ENCODE peak calls at places on chromosomes 3 and 15, in eight cellular contexts. One of them, this sample, is unnamed.

GRCh38 chr15:77506311-77507150 is 85.8 kb downstream of the HMG20A start:
- DNase-seq in GM23248: no peak
- DNase-seq in cardiac septum: peak
- DNase-seq in hypothalamus: peak
- DNase-seq in GM03348: no peak
- DNase-seq in NCI-H1105 treated with DMSO at 0.1 percent for 48 hours: peak
- DNase-seq in activated CD4-positive, alpha-beta T cell treated with anti-CD3 and anti-CD28 coated beads for 1 hour: no peak
- DNase-seq in substantia nigra: peak
- DNase-seq in this sample: no peak

GRCh38 chr3:75218577-75218976 is 445.6 kb upstream of the FRG2C start:
- DNase-seq in cardiac septum: no peak
- DNase-seq in substantia nigra: no peak
- DNase-seq in hypothalamus: no peak
- DNase-seq in GM23248: no peak
- DNase-seq in GM03348: no peak
- DNase-seq in NCI-H1105 treated with DMSO at 0.1 percent for 48 hours: no peak
- DNase-seq in activated CD4-positive, alpha-beta T cell treated with anti-CD3 and anti-CD28 coated beads for 1 hour: no peak
- DNase-seq in this sample: no peak

GRCh38 chr15:26260517-26261133 is 397.5 kb upstream of the ATP10A start:
- DNase-seq in substantia nigra: peak
- DNase-seq in cardiac septum: no peak
- DNase-seq in NCI-H1105 treated with DMSO at 0.1 percent for 48 hours: peak
- DNase-seq in hypothalamus: no peak
- DNase-seq in GM03348: peak
- DNase-seq in activated CD4-positive, alpha-beta T cell treated with anti-CD3 and anti-CD28 coated beads for 1 hour: no peak
- DNase-seq in GM23248: peak
- DNase-seq in this sample: no peak

GRCh38 chr15:85543741-85544155 is 163.3 kb downstream of the AKAP13 start:
- DNase-seq in substantia nigra: no peak
- DNase-seq in NCI-H1105 treated with DMSO at 0.1 percent for 48 hours: peak
- DNase-seq in activated CD4-positive, alpha-beta T cell treated with anti-CD3 and anti-CD28 coated beads for 1 hour: peak
- DNase-seq in GM03348: no peak
- DNase-seq in hypothalamus: peak
- DNase-seq in cardiac septum: peak
- DNase-seq in GM23248: no peak
- DNase-seq in this sample: peak

GRCh38 chr3:156321934-156322333 is 201.6 kb downstream of the KCNAB1 start:
- DNase-seq in GM23248: no peak
- DNase-seq in hypothalamus: no peak
- DNase-seq in GM03348: no peak
- DNase-seq in NCI-H1105 treated with DMSO at 0.1 percent for 48 hours: no peak
- DNase-seq in cardiac septum: no peak
- DNase-seq in substantia nigra: peak
- DNase-seq in activated CD4-positive, alpha-beta T cell treated with anti-CD3 and anti-CD28 coated beads for 1 hour: no peak
- DNase-seq in this sample: no peak

GRCh38 chr3:15630646-15631350 is 29.3 kb downstream of the BTD start:
- DNase-seq in NCI-H1105 treated with DMSO at 0.1 percent for 48 hours: no peak
- DNase-seq in cardiac septum: no peak
- DNase-seq in activated CD4-positive, alpha-beta T cell treated with anti-CD3 and anti-CD28 coated beads for 1 hour: no peak
- DNase-seq in GM23248: peak
- DNase-seq in GM03348: no peak
- DNase-seq in substantia nigra: no peak
- DNase-seq in hypothalamus: no peak
- DNase-seq in this sample: no peak

GRCh38 chr15:57310876-57311275 is 65.4 kb upstream of the CGNL1 start:
- DNase-seq in GM23248: no peak
- DNase-seq in substantia nigra: no peak
- DNase-seq in hypothalamus: no peak
- DNase-seq in cardiac septum: no peak
- DNase-seq in GM03348: no peak
- DNase-seq in activated CD4-positive, alpha-beta T cell treated with anti-CD3 and anti-CD28 coated beads for 1 hour: no peak
- DNase-seq in NCI-H1105 treated with DMSO at 0.1 percent for 48 hours: no peak
- DNase-seq in this sample: no peak

GRCh38 chr3:160331127-160331937 is 67.7 kb downstream of the IFT80 start:
- DNase-seq in cardiac septum: no peak
- DNase-seq in GM03348: peak
- DNase-seq in activated CD4-positive, alpha-beta T cell treated with anti-CD3 and anti-CD28 coated beads for 1 hour: no peak
- DNase-seq in NCI-H1105 treated with DMSO at 0.1 percent for 48 hours: no peak
- DNase-seq in substantia nigra: no peak
- DNase-seq in hypothalamus: no peak
- DNase-seq in GM23248: peak
- DNase-seq in this sample: no peak

GRCh38 chr15:43268111-43269105 is 1.7 kb upstream of the TGM5 start:
- DNase-seq in hypothalamus: no peak
- DNase-seq in activated CD4-positive, alpha-beta T cell treated with anti-CD3 and anti-CD28 coated beads for 1 hour: peak
- DNase-seq in GM03348: peak
- DNase-seq in NCI-H1105 treated with DMSO at 0.1 percent for 48 hours: no peak
- DNase-seq in cardiac septum: peak
- DNase-seq in GM23248: peak
- DNase-seq in substantia nigra: no peak
- DNase-seq in this sample: no peak

GRCh38 chr3:124695369-124695768 is 34.9 kb upstream of the UMPS start:
- DNase-seq in NCI-H1105 treated with DMSO at 0.1 percent for 48 hours: no peak
- DNase-seq in substantia nigra: no peak
- DNase-seq in GM03348: no peak
- DNase-seq in activated CD4-positive, alpha-beta T cell treated with anti-CD3 and anti-CD28 coated beads for 1 hour: no peak
- DNase-seq in cardiac septum: no peak
- DNase-seq in hypothalamus: no peak
- DNase-seq in GM23248: no peak
- DNase-seq in this sample: no peak

GRCh38 chr3:43259626-43260025 is 26.7 kb upstream of the SNRK start:
- DNase-seq in cardiac septum: no peak
- DNase-seq in GM23248: peak
- DNase-seq in NCI-H1105 treated with DMSO at 0.1 percent for 48 hours: no peak
- DNase-seq in activated CD4-positive, alpha-beta T cell treated with anti-CD3 and anti-CD28 coated beads for 1 hour: no peak
- DNase-seq in substantia nigra: no peak
- DNase-seq in GM03348: no peak
- DNase-seq in hypothalamus: no peak
- DNase-seq in this sample: no peak